ENCODE peak calls at places on chromosome 9, in five cellular contexts. X is iPS DF 6.9; T is CD8-positive, alpha-beta memory T cell; G is left ventricle myocardium inferior; R is CD4-positive, alpha-beta memory T cell. Y is an unnamed sample. For H3K36me3 and H3K9me3, the result is how much of the 10 kb centered on the place peaks cover.

GRCh38 chr9:128689820-128690683 is 1.0 kb downstream of the SET start:
- DNase-seq in R (peak), X (no peak), T (peak), G (no peak), Y (no peak)

GRCh38 chr9:68876265-68876664 is 137.6 kb downstream of the PRKACG start:
- DNase-seq in X (no peak), R (no peak), T (no peak), G (no peak), Y (no peak)

GRCh38 chr9:15722888-15723287 is 170.0 kb downstream of the CCDC171 start:
- DNase-seq in T (no peak), G (no peak), X (no peak), R (no peak), Y (no peak)

GRCh38 chr9:34578241-34579096 is 11.1 kb downstream of the CNTFR start:
- DNase-seq in T (no peak), G (no peak), X (no peak), R (no peak), Y (no peak)

GRCh38 chr9:37977851-37978250 is 73.9 kb upstream of the SLC25A51 start:
- DNase-seq in G (no peak), R (no peak), X (no peak), T (no peak), Y (no peak)

GRCh38 chr9:35757527-35758275 is 3.6 kb upstream of the MSMP start:
- DNase-seq in G (no peak), T (no peak), X (no peak), R (no peak), Y (peak)

GRCh38 chr9:131623655-131624330 is 78.5 kb downstream of the PRRT1B start:
- DNase-seq in G (no peak), R (no peak), X (no peak), T (no peak), Y (no peak)

GRCh38 chr9:120484162-120484561 is 95.8 kb downstream of the CDK5RAP2 start:
- DNase-seq in R (no peak), T (no peak), X (no peak), G (no peak), Y (no peak)

GRCh38 chr9:37760416-37761165 is 7.0 kb downstream of the TRMT10B start:
- DNase-seq in R (no peak), G (no peak), X (no peak), T (no peak), Y (no peak)

GRCh38 chr9:100350188-100350587 is 2.6 kb downstream of the TEX10 start:
- DNase-seq in T (no peak), X (no peak), G (no peak), R (no peak), Y (no peak)

GRCh38 chr9:133979921-133980863 is 11.9 kb downstream of the VAV2 start:
- DNase-seq in R (no peak), T (no peak), X (no peak), G (peak), Y (peak)

GRCh38 chr9:129027685-129028191 is 393 bp downstream of the SH3GLB2 start:
- DNase-seq in T (peak), G (peak), R (peak), X (no peak), Y (no peak)

GRCh38 chr9:30925635-30926034 is 1458.8 kb upstream of the ACO1 start:
- DNase-seq in X (no peak), G (no peak), R (no peak), T (no peak), Y (no peak)

GRCh38 chr9:82101475-82101874 is 112.9 kb downstream of the SPATA31D1 start:
- DNase-seq in R (no peak), X (no peak), T (no peak), G (no peak), Y (no peak)

GRCh38 chr9:128218518-128219389 is 15.6 kb downstream of the DNM1 start:
- DNase-seq in R (peak), X (peak), T (peak), G (peak), Y (peak)

GRCh38 chr9:123089790-123090189 is 56.3 kb downstream of the GPR21 start:
- DNase-seq in X (no peak), T (no peak), G (no peak), R (no peak), Y (no peak)

GRCh38 chr9:123089040-123089439 is 55.6 kb downstream of the GPR21 start:
- DNase-seq in T (no peak), R (no peak), X (no peak), G (no peak), Y (no peak)

GRCh38 chr9:123085916-123086315 is 52.4 kb downstream of the GPR21 start:
- DNase-seq in X (no peak), T (no peak), G (no peak), R (no peak), Y (no peak)

GRCh38 chr9:123090198-123090896 is 56.9 kb downstream of the GPR21 start:
- DNase-seq in T (no peak), R (no peak), X (no peak), G (no peak), Y (no peak)

DNA sequence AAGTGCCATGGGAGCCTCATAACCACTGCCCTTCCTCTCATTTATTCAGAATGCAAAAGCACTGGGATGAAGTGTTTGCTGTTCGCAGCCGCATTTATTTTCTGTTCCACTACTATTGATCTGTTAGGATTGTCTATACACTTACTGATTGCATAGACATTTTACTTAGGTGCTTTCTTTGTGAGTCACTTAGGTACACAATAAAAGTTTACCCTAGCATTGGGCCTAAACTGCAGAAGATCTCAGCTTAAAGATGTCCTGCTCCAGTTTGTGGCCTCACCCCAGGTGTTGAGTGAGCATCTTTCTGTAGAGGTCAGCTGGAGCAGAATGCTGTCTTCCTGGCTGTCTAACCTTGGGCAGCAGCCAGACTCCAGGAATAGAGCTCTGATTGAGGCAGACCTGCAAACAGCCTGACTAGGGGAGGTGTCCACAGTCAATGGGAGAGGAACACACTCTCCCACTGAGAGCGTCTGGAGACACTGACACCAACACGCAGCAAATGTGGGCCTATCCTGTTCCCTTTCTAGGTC is 54.0 kb downstream of the GPR21 start:
- DNase-seq in X (no peak), R (no peak), G (peak), T (no peak), Y (peak)
- H3K36me3 ChIP-seq in X (under half), R (under half), G (half or more), T (under half), Y (under half)

DNA sequence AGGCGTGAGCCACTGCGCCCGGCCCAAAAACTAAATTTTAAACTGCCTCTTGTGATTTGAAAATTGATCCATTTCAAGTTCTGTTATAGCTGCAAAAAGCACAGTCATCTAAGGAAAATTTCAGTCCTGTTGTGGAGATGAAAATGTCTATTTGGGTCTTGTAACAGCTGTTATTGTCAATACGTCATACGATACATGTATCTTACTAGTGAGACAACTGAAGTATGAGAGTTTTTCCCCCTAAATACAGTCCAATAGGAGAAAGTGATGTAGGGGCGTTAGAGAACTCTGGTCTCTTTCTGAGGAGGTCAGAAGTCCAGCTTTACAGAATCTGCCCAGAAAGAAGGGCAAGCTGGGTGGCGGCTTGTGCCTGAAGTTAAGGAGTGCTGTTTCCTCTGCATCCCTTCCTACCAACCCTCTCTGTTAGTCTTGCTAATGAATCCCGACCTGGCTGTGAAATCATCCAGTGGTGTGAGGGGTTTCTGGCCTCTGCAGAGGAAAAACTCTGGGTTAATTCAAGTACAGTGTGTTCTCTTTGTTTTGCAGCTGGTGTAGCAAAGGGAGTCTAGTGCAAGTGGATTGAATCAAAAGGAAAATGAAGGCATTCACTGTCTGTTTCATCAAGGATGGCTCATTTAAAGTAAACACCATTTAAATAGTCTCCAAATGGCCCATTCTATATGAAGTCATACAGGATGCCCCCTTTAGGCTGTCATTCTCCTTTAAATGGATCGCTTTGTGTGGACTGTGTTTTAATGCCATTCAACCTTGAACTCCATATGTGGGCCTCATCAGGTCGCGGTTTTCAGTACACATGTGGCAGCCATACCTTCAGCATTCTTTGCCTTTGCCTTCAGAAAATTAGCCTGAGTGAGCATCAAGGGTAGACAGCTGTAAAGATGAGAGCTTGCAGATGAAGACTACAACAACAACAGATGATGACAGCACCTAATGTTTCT is 59.0 kb downstream of the AOPEP start:
- DNase-seq in T (no peak), G (no peak), X (no peak), R (no peak), Y (no peak)
- H3K27ac ChIP-seq in T (no peak), G (no peak), X (no peak), R (no peak), Y (no peak)

GRCh38 chr9:21906878-21907277 is 87.3 kb downstream of the CDKN2A start:
- DNase-seq in T (no peak), R (no peak), G (no peak), X (no peak), Y (no peak)
- H3K9me3 ChIP-seq in T (under half), R (under half), G (half or more), X (under half), Y (under half)

DNA sequence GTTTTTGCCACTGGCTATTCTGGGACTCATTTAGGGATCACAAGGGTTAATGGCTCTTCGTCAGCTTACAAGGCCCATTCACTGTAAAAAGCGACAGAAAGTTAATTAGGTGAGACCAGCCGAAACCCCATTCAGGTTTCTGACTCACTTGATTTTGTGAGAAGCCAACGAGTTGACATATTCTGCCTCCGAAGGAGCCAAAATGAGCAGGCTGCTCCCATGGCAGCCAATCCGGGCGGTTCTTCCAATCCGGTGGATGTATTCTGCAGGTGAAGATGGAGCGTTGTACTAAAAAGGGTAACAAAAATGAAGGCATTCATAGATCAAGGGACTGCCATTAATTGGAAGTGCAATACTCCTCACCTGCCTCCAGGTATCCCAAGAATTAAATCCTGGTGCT is 39.7 kb downstream of the DDX31 start:
- DNase-seq in X (no peak), T (no peak), R (no peak), G (no peak), Y (no peak)
- H3K36me3 ChIP-seq in X (under half), T (under half), R (under half), G (half or more), Y (under half)